ENCODE peak calls at places on chromosomes 11 and 22, in ten cellular contexts. One of them, this sample, is unnamed.

GRCh38 chr22:36027960-36028645 is 521 bp downstream of the RBFOX2 start:
- DNase-seq in stimulated activated CD8-positive, alpha-beta memory T cell treated with anti-CD3 and anti-CD28 coated beads, Interleukin-2, amount 100 ng/mL, for 48 hours: no peak
- DNase-seq in small intestine: peak; percentile 52
- DNase-seq in T1000: no peak
- DNase-seq in activated CD8-positive, alpha-beta memory T cell treated with anti-CD3 and anti-CD28 coated beads for 24 hours: no peak
- DNase-seq in GM20000: no peak
- DNase-seq in Calu3: no peak
- DNase-seq in gastrocnemius medialis: peak; percentile 2
- DNase-seq in neural crest cell: peak; percentile 12
- DNase-seq in C1 segment of cervical spinal cord: peak; percentile 47
- DNase-seq in this sample: peak; percentile 49

GRCh38 chr22:35552186-35552842 is 11.7 kb downstream of the RASD2 start:
- DNase-seq in stimulated activated CD8-positive, alpha-beta memory T cell treated with anti-CD3 and anti-CD28 coated beads, Interleukin-2, amount 100 ng/mL, for 48 hours: peak; percentile 61
- DNase-seq in small intestine: peak; percentile 65
- DNase-seq in T1000: no peak
- DNase-seq in activated CD8-positive, alpha-beta memory T cell treated with anti-CD3 and anti-CD28 coated beads for 24 hours: peak; percentile 90
- DNase-seq in GM20000: peak; percentile 80
- DNase-seq in Calu3: peak; percentile 67
- DNase-seq in gastrocnemius medialis: no peak
- DNase-seq in neural crest cell: peak; percentile 61
- DNase-seq in C1 segment of cervical spinal cord: no peak
- DNase-seq in this sample: no peak

GRCh38 chr22:27851974-27852713 is 50.6 kb upstream of the MN1 start:
- DNase-seq in stimulated activated CD8-positive, alpha-beta memory T cell treated with anti-CD3 and anti-CD28 coated beads, Interleukin-2, amount 100 ng/mL, for 48 hours: no peak
- DNase-seq in small intestine: no peak
- DNase-seq in T1000: no peak
- DNase-seq in activated CD8-positive, alpha-beta memory T cell treated with anti-CD3 and anti-CD28 coated beads for 24 hours: no peak
- DNase-seq in GM20000: no peak
- DNase-seq in Calu3: no peak
- DNase-seq in gastrocnemius medialis: no peak
- DNase-seq in neural crest cell: no peak
- DNase-seq in C1 segment of cervical spinal cord: no peak
- DNase-seq in this sample: no peak

GRCh38 chr11:45879803-45880685 is 5.4 kb upstream of the MAPK8IP1 start:
- DNase-seq in stimulated activated CD8-positive, alpha-beta memory T cell treated with anti-CD3 and anti-CD28 coated beads, Interleukin-2, amount 100 ng/mL, for 48 hours: no peak
- DNase-seq in small intestine: no peak
- DNase-seq in T1000: peak; percentile 64
- DNase-seq in activated CD8-positive, alpha-beta memory T cell treated with anti-CD3 and anti-CD28 coated beads for 24 hours: no peak
- DNase-seq in GM20000: no peak
- DNase-seq in Calu3: no peak
- DNase-seq in gastrocnemius medialis: no peak
- DNase-seq in neural crest cell: no peak
- DNase-seq in C1 segment of cervical spinal cord: no peak
- DNase-seq in this sample: no peak

GRCh38 chr11:36454991-36455611 is 55.0 kb downstream of the TRAF6 start:
- DNase-seq in stimulated activated CD8-positive, alpha-beta memory T cell treated with anti-CD3 and anti-CD28 coated beads, Interleukin-2, amount 100 ng/mL, for 48 hours: no peak
- DNase-seq in small intestine: no peak
- DNase-seq in T1000: no peak
- DNase-seq in activated CD8-positive, alpha-beta memory T cell treated with anti-CD3 and anti-CD28 coated beads for 24 hours: no peak
- DNase-seq in GM20000: no peak
- DNase-seq in Calu3: no peak
- DNase-seq in gastrocnemius medialis: no peak
- DNase-seq in neural crest cell: peak; percentile 67
- DNase-seq in C1 segment of cervical spinal cord: peak; percentile 80
- DNase-seq in this sample: no peak

GRCh38 chr22:48483764-48484528 is 1343.7 kb downstream of the BRD1 start:
- DNase-seq in stimulated activated CD8-positive, alpha-beta memory T cell treated with anti-CD3 and anti-CD28 coated beads, Interleukin-2, amount 100 ng/mL, for 48 hours: no peak
- DNase-seq in small intestine: no peak
- DNase-seq in T1000: no peak
- DNase-seq in activated CD8-positive, alpha-beta memory T cell treated with anti-CD3 and anti-CD28 coated beads for 24 hours: no peak
- DNase-seq in GM20000: no peak
- DNase-seq in Calu3: no peak
- DNase-seq in gastrocnemius medialis: no peak
- DNase-seq in neural crest cell: no peak
- DNase-seq in C1 segment of cervical spinal cord: no peak
- DNase-seq in this sample: no peak

GRCh38 chr22:31103111-31103510 is 4.3 kb downstream of the SELENOM start:
- DNase-seq in stimulated activated CD8-positive, alpha-beta memory T cell treated with anti-CD3 and anti-CD28 coated beads, Interleukin-2, amount 100 ng/mL, for 48 hours: no peak
- DNase-seq in small intestine: no peak
- DNase-seq in T1000: no peak
- DNase-seq in activated CD8-positive, alpha-beta memory T cell treated with anti-CD3 and anti-CD28 coated beads for 24 hours: no peak
- DNase-seq in GM20000: no peak
- DNase-seq in Calu3: no peak
- DNase-seq in gastrocnemius medialis: no peak
- DNase-seq in neural crest cell: no peak
- DNase-seq in C1 segment of cervical spinal cord: no peak
- DNase-seq in this sample: no peak

GRCh38 chr11:2808850-2809847 is 76.4 kb downstream of the CDKN1C start:
- DNase-seq in stimulated activated CD8-positive, alpha-beta memory T cell treated with anti-CD3 and anti-CD28 coated beads, Interleukin-2, amount 100 ng/mL, for 48 hours: no peak
- DNase-seq in small intestine: no peak
- DNase-seq in T1000: no peak
- DNase-seq in activated CD8-positive, alpha-beta memory T cell treated with anti-CD3 and anti-CD28 coated beads for 24 hours: no peak
- DNase-seq in GM20000: no peak
- DNase-seq in Calu3: no peak
- DNase-seq in gastrocnemius medialis: no peak
- DNase-seq in neural crest cell: no peak
- DNase-seq in C1 segment of cervical spinal cord: no peak
- DNase-seq in this sample: peak; percentile 6

GRCh38 chr22:20316844-20317401 is 2.9 kb downstream of the DGCR6L start:
- DNase-seq in stimulated activated CD8-positive, alpha-beta memory T cell treated with anti-CD3 and anti-CD28 coated beads, Interleukin-2, amount 100 ng/mL, for 48 hours: no peak
- DNase-seq in small intestine: no peak
- DNase-seq in T1000: no peak
- DNase-seq in activated CD8-positive, alpha-beta memory T cell treated with anti-CD3 and anti-CD28 coated beads for 24 hours: peak; percentile 44
- DNase-seq in GM20000: no peak
- DNase-seq in Calu3: no peak
- DNase-seq in gastrocnemius medialis: no peak
- DNase-seq in neural crest cell: no peak
- DNase-seq in C1 segment of cervical spinal cord: no peak
- DNase-seq in this sample: no peak

GRCh38 chr11:15665368-15665871 is 550.7 kb downstream of the INSC start:
- DNase-seq in stimulated activated CD8-positive, alpha-beta memory T cell treated with anti-CD3 and anti-CD28 coated beads, Interleukin-2, amount 100 ng/mL, for 48 hours: no peak
- DNase-seq in small intestine: peak; percentile 91
- DNase-seq in T1000: peak; percentile 45
- DNase-seq in activated CD8-positive, alpha-beta memory T cell treated with anti-CD3 and anti-CD28 coated beads for 24 hours: no peak
- DNase-seq in GM20000: no peak
- DNase-seq in Calu3: no peak
- DNase-seq in gastrocnemius medialis: no peak
- DNase-seq in neural crest cell: no peak
- DNase-seq in C1 segment of cervical spinal cord: no peak
- DNase-seq in this sample: no peak

GRCh38 chr11:8363924-8364323 is 100.2 kb upstream of the LMO1 start:
- DNase-seq in stimulated activated CD8-positive, alpha-beta memory T cell treated with anti-CD3 and anti-CD28 coated beads, Interleukin-2, amount 100 ng/mL, for 48 hours: no peak
- DNase-seq in small intestine: no peak
- DNase-seq in T1000: no peak
- DNase-seq in activated CD8-positive, alpha-beta memory T cell treated with anti-CD3 and anti-CD28 coated beads for 24 hours: no peak
- DNase-seq in GM20000: no peak
- DNase-seq in Calu3: no peak
- DNase-seq in gastrocnemius medialis: no peak
- DNase-seq in neural crest cell: no peak
- DNase-seq in C1 segment of cervical spinal cord: no peak
- DNase-seq in this sample: no peak

GRCh38 chr11:94201004-94201465 is 72.4 kb downstream of the PANX1 start:
- DNase-seq in stimulated activated CD8-positive, alpha-beta memory T cell treated with anti-CD3 and anti-CD28 coated beads, Interleukin-2, amount 100 ng/mL, for 48 hours: no peak
- DNase-seq in small intestine: no peak
- DNase-seq in T1000: peak; percentile 17
- DNase-seq in activated CD8-positive, alpha-beta memory T cell treated with anti-CD3 and anti-CD28 coated beads for 24 hours: no peak
- DNase-seq in GM20000: no peak
- DNase-seq in Calu3: no peak
- DNase-seq in gastrocnemius medialis: no peak
- DNase-seq in neural crest cell: no peak
- DNase-seq in C1 segment of cervical spinal cord: no peak
- DNase-seq in this sample: no peak

GRCh38 chr11:133403900-133404299 is 128.4 kb downstream of the OPCML start:
- DNase-seq in stimulated activated CD8-positive, alpha-beta memory T cell treated with anti-CD3 and anti-CD28 coated beads, Interleukin-2, amount 100 ng/mL, for 48 hours: no peak
- DNase-seq in small intestine: peak; percentile 43
- DNase-seq in T1000: no peak
- DNase-seq in activated CD8-positive, alpha-beta memory T cell treated with anti-CD3 and anti-CD28 coated beads for 24 hours: no peak
- DNase-seq in GM20000: no peak
- DNase-seq in Calu3: no peak
- DNase-seq in gastrocnemius medialis: no peak
- DNase-seq in neural crest cell: no peak
- DNase-seq in C1 segment of cervical spinal cord: no peak
- DNase-seq in this sample: no peak

GRCh38 chr11:120004723-120005122 is 133.2 kb downstream of the TRIM29 start:
- DNase-seq in stimulated activated CD8-positive, alpha-beta memory T cell treated with anti-CD3 and anti-CD28 coated beads, Interleukin-2, amount 100 ng/mL, for 48 hours: no peak
- DNase-seq in small intestine: no peak
- DNase-seq in T1000: no peak
- DNase-seq in activated CD8-positive, alpha-beta memory T cell treated with anti-CD3 and anti-CD28 coated beads for 24 hours: no peak
- DNase-seq in GM20000: no peak
- DNase-seq in Calu3: peak; percentile 43
- DNase-seq in gastrocnemius medialis: no peak
- DNase-seq in neural crest cell: no peak
- DNase-seq in C1 segment of cervical spinal cord: no peak
- DNase-seq in this sample: no peak